ENCODE peak calls at places on chromosomes 12 and 14, in nine cellular contexts. X, F, P, Q, U, S, J, R and D are unnamed samples.

GRCh38 chr12:39840422-39840821 is 220.8 kb upstream of the ABCD2 start:
- DNase-seq in F (no peak), P (no peak), U (no peak), J (no peak), R (no peak), X (no peak), S (no peak), Q (no peak), D (no peak)

GRCh38 chr12:1939316-1939715 is 20.9 kb upstream of the CACNA2D4 start:
- DNase-seq in R (no peak), X (no peak), F (no peak), P (no peak), U (no peak), J (no peak), Q (no peak), S (no peak), D (no peak)

GRCh38 chr14:105107781-105108515 is 42.7 kb upstream of the GPR132 start:
- DNase-seq in R (no peak), X (no peak), P (no peak), Q (no peak), U (no peak), J (no peak), F (no peak), S (no peak), D (no peak)

GRCh38 chr14:104938436-104938835 is 13.8 kb downstream of the PLD4 start:
- DNase-seq in P (no peak), Q (no peak), S (no peak), J (no peak), R (no peak), X (no peak), U (no peak), F (no peak), D (no peak)

GRCh38 chr12:130796985-130797686 is 41.9 kb downstream of the STX2 start:
- DNase-seq in J (no peak), R (no peak), U (peak), P (no peak), S (no peak), F (no peak), X (no peak), Q (no peak), D (no peak)

GRCh38 chr12:34303091-34303870 is 281.0 kb downstream of the ALG10 start:
- DNase-seq in Q (no peak), F (no peak), P (no peak), S (peak), U (no peak), J (no peak), R (no peak), X (no peak), D (no peak)

GRCh38 chr14:33432407-33433023 is 493.8 kb downstream of the NPAS3 start:
- DNase-seq in Q (peak), P (no peak), J (no peak), S (no peak), X (peak), F (no peak), U (no peak), R (no peak), D (peak)

GRCh38 chr12:103969391-103969790 is 3.7 kb downstream of the TDG start:
- DNase-seq in J (no peak), X (no peak), S (no peak), U (no peak), P (no peak), Q (no peak), F (no peak), R (no peak), D (no peak)

GRCh38 chr12:48459259-48459658 is 13.1 kb upstream of the ANP32D start:
- DNase-seq in P (no peak), S (no peak), J (no peak), F (no peak), R (no peak), X (no peak), Q (no peak), U (no peak), D (no peak)

GRCh38 chr12:46269429-46270241 is 792 bp upstream of the SLC38A1 start:
- DNase-seq in R (peak), S (no peak), J (peak), F (peak), X (no peak), P (peak), Q (peak), U (peak), D (peak)

GRCh38 chr14:75204106-75204505 is 27.7 kb upstream of the TMED10 start:
- DNase-seq in X (no peak), R (no peak), U (peak), P (no peak), S (no peak), J (no peak), F (no peak), Q (no peak), D (no peak)

GRCh38 chr12:112303004-112303403 is 79.2 kb downstream of the HECTD4 start:
- DNase-seq in U (peak), Q (no peak), P (peak), R (peak), J (no peak), S (no peak), X (peak), F (no peak), D (peak)

GRCh38 chr14:91269076-91269991 is 24.8 kb upstream of the GPR68 start:
- DNase-seq in F (no peak), U (no peak), Q (no peak), J (no peak), R (no peak), X (no peak), P (no peak), S (peak), D (no peak)

GRCh38 chr12:14619731-14620501 is 52.2 kb upstream of the PLBD1 start:
- DNase-seq in U (no peak), Q (no peak), R (no peak), J (no peak), F (no peak), S (no peak), X (no peak), P (no peak), D (no peak)

GRCh38 chr12:12254549-12254948 is 12.3 kb downstream of the LRP6 start:
- DNase-seq in R (no peak), J (no peak), Q (no peak), F (no peak), P (no peak), U (no peak), X (no peak), S (no peak), D (no peak)

GRCh38 chr12:116556964-116557706 is 2.0 kb upstream of the MAP1LC3B2 start:
- DNase-seq in Q (no peak), F (no peak), P (no peak), J (no peak), X (no peak), R (no peak), U (no peak), S (no peak), D (no peak)

GRCh38 chr12:31478425-31478824 is 112.5 kb downstream of the DENND5B start:
- DNase-seq in R (no peak), P (no peak), X (no peak), S (no peak), Q (no peak), J (no peak), U (no peak), F (no peak), D (no peak)

GRCh38 chr12:123030686-123031085 is 50.2 kb downstream of the ARL6IP4 start:
- DNase-seq in X (no peak), R (no peak), P (no peak), J (no peak), Q (no peak), S (no peak), F (no peak), U (no peak), D (no peak)

GRCh38 chr14:74083784-74084276 is 423 bp downstream of the ALDH6A1 start:
- DNase-seq in Q (no peak), X (no peak), F (no peak), S (no peak), R (no peak), U (no peak), J (no peak), P (no peak), D (no peak)

GRCh38 chr12:132761032-132761910 is at the start of gene ANKLE2:
- DNase-seq in F (no peak), P (peak), X (peak), S (peak), Q (peak), U (peak), J (peak), R (peak), D (peak)

GRCh38 chr14:61466905-61467280 is 145.5 kb downstream of the PRKCH start:
- DNase-seq in U (no peak), F (no peak), S (no peak), X (no peak), R (no peak), P (no peak), Q (no peak), J (no peak), D (no peak)

GRCh38 chr14:78612666-78613065 is 442.5 kb downstream of the NRXN3 start:
- DNase-seq in J (no peak), P (no peak), X (no peak), R (no peak), U (no peak), Q (no peak), S (no peak), F (no peak), D (no peak)

GRCh38 chr12:42213023-42213422 is 25.0 kb downstream of the YAF2 start:
- DNase-seq in X (no peak), J (no peak), P (no peak), S (no peak), Q (peak), R (no peak), F (no peak), U (no peak), D (peak)

GRCh38 chr12:19575307-19576243 is 136.3 kb downstream of the AEBP2 start:
- DNase-seq in U (no peak), Q (peak), J (no peak), R (no peak), F (no peak), X (no peak), S (peak), P (no peak), D (no peak)